ENCODE peak calls at places on chromosomes 7 and 10, in seven cellular contexts. O is neural progenitor cell, T is upper lobe of right lung, V is HCT116, X is HepG2, L is cardiac muscle cell, A is tibial artery. J is an unnamed sample.

GRCh38 chr7:73702665-73703064 is 16.8 kb downstream of the STX1A start:
- DNase-seq in O (no peak), T (no peak), V (no peak), X (no peak), L (no peak), A (no peak), J (no peak)

GRCh38 chr7:97006951-97007861 is 1.9 kb downstream of the DLX6 start:
- DNase-seq in O (peak; percentile 64), T (no peak), V (no peak), X (no peak), L (no peak), A (no peak), J (no peak)

GRCh38 chr7:88681682-88682081 is 77.8 kb upstream of the ZNF804B start:
- DNase-seq in O (no peak), T (no peak), V (no peak), X (no peak), L (no peak), A (no peak), J (no peak)

GRCh38 chr7:42414028-42414427 is 177.0 kb upstream of the GLI3 start:
- DNase-seq in O (no peak), T (no peak), V (no peak), X (no peak), L (no peak), A (no peak), J (no peak)

GRCh38 chr7:44433255-44434022 is 57.0 kb downstream of the NUDCD3 start:
- DNase-seq in O (no peak), T (no peak), V (no peak), X (no peak), L (no peak), A (no peak), J (no peak)

GRCh38 chr10:132418520-132419416 is 21.8 kb downstream of the PWWP2B start:
- DNase-seq in O (peak; percentile 49), T (peak; percentile 90), V (peak; percentile 49), X (no peak), L (peak; percentile 82), A (no peak), J (no peak)

GRCh38 chr10:106226831-106227230 is 937.7 kb downstream of the SORCS1 start:
- DNase-seq in O (no peak), T (no peak), V (no peak), X (no peak), L (no peak), A (no peak), J (no peak)

GRCh38 chr7:41592794-41593193 is 110.1 kb downstream of the INHBA start:
- DNase-seq in O (no peak), T (no peak), V (no peak), X (no peak), L (no peak), A (no peak), J (no peak)

DNA sequence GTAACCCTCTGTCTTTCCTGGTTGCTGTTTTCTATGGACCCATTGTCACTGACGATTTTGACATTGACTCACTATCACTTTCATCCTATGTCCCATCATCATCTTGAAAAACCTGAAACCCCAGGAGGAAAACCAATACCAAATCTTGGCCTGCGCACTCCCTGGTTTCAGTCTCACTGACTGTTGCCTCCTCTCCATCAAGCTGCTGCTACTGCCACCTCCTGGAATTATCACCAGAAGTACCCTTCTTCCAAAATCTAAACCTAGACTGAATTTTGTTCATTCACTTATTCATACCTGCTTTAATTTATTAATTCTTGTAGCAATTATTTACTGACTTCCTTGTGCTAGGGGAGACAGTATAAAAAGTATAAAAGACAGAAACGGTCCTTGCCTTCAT is 44.5 kb upstream of the ACBD5 start:
- DNase-seq in O (peak; percentile 43), T (no peak), V (peak; percentile 8), X (peak; percentile 6), L (peak; percentile 20), A (no peak), J (no peak)
- TF ChIP-seq CTCF in O (peak; percentile 57), T (peak; percentile 36), V (peak; percentile 38), X (peak; percentile 49), L (peak; percentile 17), A (no peak), J (peak; percentile 63)

GRCh38 chr10:130652544-130652943 is 516.4 kb downstream of the GLRX3 start:
- DNase-seq in O (no peak), T (no peak), V (no peak), X (no peak), L (no peak), A (no peak), J (no peak)
- H3K9me3 ChIP-seq in O (no peaks in the 10 kb centered on the region), T (no peaks in the 10 kb centered on the region), V (no peaks in the 10 kb centered on the region), X (no peaks in the 10 kb centered on the region), L (no peaks in the 10 kb centered on the region), A (no peaks in the 10 kb centered on the region), J (no peaks in the 10 kb centered on the region)

GRCh38 chr10:80253266-80253962 is 36.0 kb downstream of the MAT1A start:
- DNase-seq in O (no peak), T (no peak), V (no peak), X (no peak), L (no peak), A (no peak), J (no peak)
- H3K27ac ChIP-seq in O (no peak overlapping the region), T (peak overlapping the region; percentile 18), V (no peak overlapping the region), X (no peak overlapping the region), L (no peak overlapping the region), A (no peak overlapping the region), J (no peak overlapping the region)

GRCh38 chr10:117462424-117462792 is 80.1 kb upstream of the EMX2 start:
- DNase-seq in O (peak; percentile 35), T (no peak), V (no peak), X (no peak), L (peak; percentile 25), A (no peak), J (no peak)
- TF ChIP-seq CTCF in O (peak; percentile 26), T (no peak), V (peak; percentile 39), X (peak; percentile 53), L (peak; percentile 23), A (no peak), J (no peak)

GRCh38 chr7:157538735-157539134 is 201.9 kb downstream of the DNAJB6 start:
- DNase-seq in O (no peak), T (no peak), V (no peak), X (no peak), L (no peak), A (no peak), J (no peak)
- H3K9me3 ChIP-seq in O (no peaks in the 10 kb centered on the region), T (no peaks in the 10 kb centered on the region), V (no peaks in the 10 kb centered on the region), X (no peaks in the 10 kb centered on the region), L (no peaks in the 10 kb centered on the region), A (no peaks in the 10 kb centered on the region), J (peaks cover 2% of the 10 kb centered on the region)